ENCODE peak calls at places on chromosomes 5 and 9, in ten cellular contexts. Y, O, A, J, Z, W, G, M, V and D are unnamed samples.

GRCh38 chr9:31671011-31671410 is 713.4 kb upstream of the ACO1 start:
- DNase-seq in Y (peak), O (no peak), A (no peak), J (no peak), Z (no peak), W (no peak), G (no peak), M (no peak), V (no peak), D (no peak)

GRCh38 chr9:120383999-120384924 is 195.7 kb downstream of the CDK5RAP2 start:
- DNase-seq in Y (peak), O (no peak), A (no peak), J (peak), Z (no peak), W (peak), G (peak), M (no peak), V (peak), D (no peak)

GRCh38 chr5:5219541-5219940 is 79.4 kb downstream of the ADAMTS16 start:
- DNase-seq in Y (no peak), O (no peak), A (no peak), J (no peak), Z (no peak), W (no peak), G (no peak), M (no peak), V (no peak), D (no peak)

GRCh38 chr9:115115924-115116323 is 2.0 kb downstream of the TNC start:
- DNase-seq in Y (no peak), O (no peak), A (no peak), J (no peak), Z (no peak), W (peak), G (peak), M (no peak), V (no peak), D (no peak)

GRCh38 chr5:172909931-172910502 is 49.2 kb upstream of the RPL26L1 start:
- DNase-seq in Y (peak), O (no peak), A (no peak), J (peak), Z (no peak), W (peak), G (peak), M (peak), V (no peak), D (peak)

GRCh38 chr5:6359941-6360683 is 18.2 kb downstream of the MED10 start:
- DNase-seq in Y (no peak), O (no peak), A (no peak), J (no peak), Z (no peak), W (no peak), G (no peak), M (no peak), V (no peak), D (no peak)

GRCh38 chr9:77475641-77476473 is 172.3 kb downstream of the GNA14 start:
- DNase-seq in Y (peak), O (no peak), A (no peak), J (no peak), Z (no peak), W (peak), G (peak), M (no peak), V (no peak), D (peak)

GRCh38 chr5:15510816-15511215 is 10.8 kb downstream of the FBXL7 start:
- DNase-seq in Y (no peak), O (no peak), A (no peak), J (no peak), Z (peak), W (peak), G (no peak), M (no peak), V (no peak), D (no peak)

GRCh38 chr5:176730815-176731475 is 79.4 kb upstream of the UNC5A start:
- DNase-seq in Y (no peak), O (no peak), A (no peak), J (no peak), Z (no peak), W (no peak), G (no peak), M (no peak), V (no peak), D (no peak)

GRCh38 chr9:33229359-33230120 is 10.4 kb upstream of the SPINK4 start:
- DNase-seq in Y (no peak), O (no peak), A (no peak), J (peak), Z (no peak), W (no peak), G (no peak), M (no peak), V (peak), D (no peak)

GRCh38 chr9:113152699-113153098 is 1.9 kb downstream of the SLC31A2 start:
- DNase-seq in Y (no peak), O (no peak), A (no peak), J (no peak), Z (no peak), W (peak), G (no peak), M (no peak), V (no peak), D (no peak)

GRCh38 chr5:36934740-36935356 is 58.3 kb downstream of the NIPBL start:
- DNase-seq in Y (peak), O (no peak), A (no peak), J (no peak), Z (no peak), W (peak), G (no peak), M (peak), V (no peak), D (no peak)

GRCh38 chr9:133122605-133122934 is 1.5 kb upstream of the RALGDS start:
- DNase-seq in Y (no peak), O (no peak), A (no peak), J (no peak), Z (no peak), W (no peak), G (no peak), M (no peak), V (no peak), D (no peak)

GRCh38 chr5:139392678-139393496 is 2.0 kb downstream of the PROB1 start:
- DNase-seq in Y (peak), O (no peak), A (no peak), J (peak), Z (no peak), W (no peak), G (peak), M (no peak), V (peak), D (no peak)

GRCh38 chr9:130879863-130880411 is 16.7 kb downstream of the QRFP start:
- DNase-seq in Y (no peak), O (no peak), A (no peak), J (no peak), Z (no peak), W (no peak), G (no peak), M (no peak), V (no peak), D (no peak)

GRCh38 chr5:2797981-2798380 is 46.5 kb upstream of the IRX2 start:
- DNase-seq in Y (no peak), O (no peak), A (no peak), J (no peak), Z (no peak), W (no peak), G (no peak), M (no peak), V (no peak), D (no peak)

GRCh38 chr5:116970318-116970717 is 395.7 kb upstream of the SEMA6A start:
- DNase-seq in Y (peak), O (no peak), A (no peak), J (no peak), Z (no peak), W (no peak), G (no peak), M (no peak), V (no peak), D (no peak)

GRCh38 chr5:126877569-126877968 is 100.6 kb downstream of the LMNB1 start:
- DNase-seq in Y (no peak), O (no peak), A (no peak), J (no peak), Z (no peak), W (no peak), G (no peak), M (no peak), V (no peak), D (no peak)

GRCh38 chr9:97773723-97774122 is 76.6 kb upstream of the XPA start:
- DNase-seq in Y (peak), O (no peak), A (no peak), J (no peak), Z (no peak), W (peak), G (peak), M (no peak), V (no peak), D (no peak)

GRCh38 chr5:132747064-132747692 is at the start of gene CCNI2:
- DNase-seq in Y (no peak), O (no peak), A (no peak), J (peak), Z (no peak), W (no peak), G (no peak), M (no peak), V (peak), D (no peak)

GRCh38 chr9:29213374-29214161 is 1640.3 kb upstream of the C9orf72 start:
- DNase-seq in Y (no peak), O (no peak), A (no peak), J (no peak), Z (no peak), W (no peak), G (peak), M (no peak), V (peak), D (no peak)

GRCh38 chr9:17578911-17579793 is at the start of gene SH3GL2:
- DNase-seq in Y (peak), O (no peak), A (peak), J (peak), Z (no peak), W (peak), G (peak), M (no peak), V (peak), D (no peak)

GRCh38 chr5:158152151-158152550 is 293.2 kb upstream of the CLINT1 start:
- DNase-seq in Y (no peak), O (no peak), A (no peak), J (no peak), Z (no peak), W (no peak), G (no peak), M (no peak), V (no peak), D (no peak)

GRCh38 chr5:147400076-147400809 is 109.6 kb downstream of the DPYSL3 start:
- DNase-seq in Y (no peak), O (no peak), A (no peak), J (no peak), Z (no peak), W (no peak), G (no peak), M (no peak), V (no peak), D (no peak)

GRCh38 chr5:176441921-176442323 is 6.3 kb upstream of the FAF2 start:
- DNase-seq in Y (peak), O (no peak), A (no peak), J (no peak), Z (no peak), W (peak), G (no peak), M (no peak), V (no peak), D (peak)

DNA sequence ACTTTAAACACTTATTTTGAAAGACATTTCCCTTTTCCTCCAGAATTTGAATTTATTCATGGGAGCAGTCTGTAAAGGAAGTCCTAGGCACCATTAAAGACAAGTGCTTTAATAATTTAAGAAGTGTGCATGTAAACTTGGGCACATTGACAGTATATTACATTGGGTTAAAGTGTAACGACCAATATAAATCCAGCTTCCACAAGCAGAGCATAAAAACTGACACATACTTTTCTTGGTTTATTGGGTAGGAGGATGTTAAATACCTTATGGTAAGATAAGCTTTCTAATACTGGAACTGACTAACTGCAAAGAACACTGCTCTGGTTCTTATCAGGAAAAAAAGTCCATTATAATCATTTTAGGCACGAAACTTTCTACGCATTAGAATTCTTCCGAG is 1.1 kb upstream of the ENTREP1 start:
- DNase-seq in Y (no peak), O (no peak), A (no peak), J (no peak), Z (no peak), W (no peak), G (no peak), M (no peak), V (no peak), D (no peak)
- H3K4me3 ChIP-seq in Y (no peak), O (no peak), A (no peak), J (no peak), Z (no peak), W (no peak), G (no peak), M (no peak), V (no peak), D (no peak)

GRCh38 chr9:136711751-136712689 is at the start of gene DIPK1B:
- DNase-seq in Y (no peak), O (no peak), A (no peak), J (no peak), Z (no peak), W (no peak), G (no peak), M (no peak), V (no peak), D (no peak)
- H3K4me3 ChIP-seq in Y (peak), O (peak), A (peak), J (no peak), Z (peak), W (peak), G (peak), M (peak), V (peak), D (peak)

GRCh38 chr5:57348376-57348775 is 134.2 kb downstream of the ACTBL2 start:
- DNase-seq in Y (no peak), O (no peak), A (no peak), J (no peak), Z (no peak), W (no peak), G (no peak), M (no peak), V (no peak), D (no peak)

GRCh38 chr5:57346336-57346735 is 136.3 kb downstream of the ACTBL2 start:
- DNase-seq in Y (peak), O (no peak), A (no peak), J (no peak), Z (no peak), W (peak), G (no peak), M (no peak), V (no peak), D (no peak)

DNA sequence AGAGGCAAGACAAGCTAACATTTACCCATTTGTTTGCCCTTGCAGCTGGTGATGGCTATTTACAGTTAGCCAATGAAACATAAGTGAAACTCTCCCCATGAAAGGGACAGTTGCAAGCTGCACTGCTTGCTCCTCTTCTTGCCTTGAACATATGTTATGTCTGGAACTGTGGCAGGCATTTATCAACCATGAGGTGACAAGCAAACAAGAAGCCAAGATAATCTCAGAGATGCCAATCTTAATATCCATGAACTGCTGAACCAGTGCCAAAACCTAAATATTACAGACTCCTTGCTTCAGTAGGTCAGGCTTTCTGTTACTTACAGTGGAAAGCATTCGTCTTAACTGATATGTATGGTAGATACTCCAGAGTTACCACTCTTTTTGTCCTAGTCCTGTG is 133.4 kb downstream of the ACTBL2 start:
- DNase-seq in Y (no peak), O (no peak), A (no peak), J (no peak), Z (no peak), W (no peak), G (no peak), M (no peak), V (no peak), D (no peak)
- H3K4me3 ChIP-seq in Y (no peak), O (no peak), A (no peak), J (no peak), Z (no peak), W (no peak), G (no peak), M (no peak), V (no peak), D (no peak)

GRCh38 chr5:80540691-80541090 is 29.4 kb downstream of the ANKRD34B start:
- DNase-seq in Y (no peak), O (no peak), A (no peak), J (no peak), Z (no peak), W (no peak), G (no peak), M (no peak), V (no peak), D (no peak)
- H3K4me3 ChIP-seq in Y (no peak), O (no peak), A (no peak), J (no peak), Z (no peak), W (no peak), G (no peak), M (no peak), V (no peak), D (no peak)

GRCh38 chr9:96382175-96382574 is 1.3 kb downstream of the SLC35D2 start:
- DNase-seq in Y (no peak), O (no peak), A (no peak), J (no peak), Z (no peak), W (peak), G (no peak), M (no peak), V (no peak), D (no peak)

GRCh38 chr9:96383165-96383939 is at the start of gene SLC35D2:
- DNase-seq in Y (peak), O (no peak), A (peak), J (peak), Z (peak), W (peak), G (peak), M (no peak), V (peak), D (no peak)

GRCh38 chr9:96381696-96382095 is 1.8 kb downstream of the SLC35D2 start:
- DNase-seq in Y (no peak), O (no peak), A (no peak), J (no peak), Z (no peak), W (no peak), G (no peak), M (no peak), V (no peak), D (no peak)

GRCh38 chr9:96379461-96379860 is 4.0 kb downstream of the SLC35D2 start:
- DNase-seq in Y (peak), O (no peak), A (no peak), J (no peak), Z (no peak), W (no peak), G (peak), M (no peak), V (no peak), D (no peak)

GRCh38 chr9:96382839-96383164 is 709 bp downstream of the SLC35D2 start:
- DNase-seq in Y (no peak), O (no peak), A (no peak), J (no peak), Z (no peak), W (no peak), G (no peak), M (no peak), V (no peak), D (no peak)
- H3K4me3 ChIP-seq in Y (peak), O (peak), A (peak), J (peak), Z (peak), W (peak), G (peak), M (peak), V (peak), D (peak)

DNA sequence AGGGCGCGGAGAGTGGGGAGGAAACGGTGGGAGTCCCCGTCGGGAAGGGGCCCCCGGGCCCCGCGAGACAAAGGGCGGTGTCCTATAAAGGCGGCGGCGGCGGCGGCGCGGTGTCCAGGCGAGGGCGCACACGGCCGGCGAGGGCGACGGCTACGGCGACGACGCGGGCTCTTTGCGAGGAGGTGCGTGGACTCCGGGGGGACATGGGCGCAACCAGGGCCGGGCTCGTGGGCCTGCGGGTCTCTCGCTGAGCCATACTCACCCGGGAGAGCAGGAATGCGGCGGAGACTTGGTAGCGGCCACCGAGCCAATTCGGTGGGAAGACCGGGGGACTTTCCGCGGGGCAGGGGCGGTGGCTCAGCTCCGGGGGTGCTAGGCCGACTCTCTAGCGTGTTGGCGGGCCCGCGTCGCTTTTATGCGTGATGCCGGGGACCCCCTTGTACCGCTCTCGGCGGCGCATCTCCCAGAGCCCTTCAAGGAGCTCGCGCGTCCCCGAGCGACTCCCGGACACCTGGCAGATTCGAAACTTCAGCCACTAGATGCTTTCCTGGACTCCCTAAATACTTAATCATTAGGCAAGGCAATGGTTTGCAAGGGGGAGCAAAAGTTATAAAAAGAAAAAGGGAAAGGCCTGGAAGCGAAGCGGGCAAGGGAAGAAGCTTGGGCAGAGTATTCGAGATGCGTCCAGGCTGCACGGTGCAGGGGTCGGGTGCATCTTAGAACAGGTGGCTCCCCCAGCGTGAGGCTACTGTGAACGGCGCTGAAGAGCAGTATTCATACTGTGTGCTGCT is 5.9 kb upstream of the TAL2 start:
- DNase-seq in Y (no peak), O (no peak), A (no peak), J (no peak), Z (no peak), W (no peak), G (no peak), M (no peak), V (peak), D (no peak)
- H3K4me3 ChIP-seq in Y (peak), O (peak), A (peak), J (no peak), Z (peak), W (peak), G (peak), M (peak), V (peak), D (peak)

DNA sequence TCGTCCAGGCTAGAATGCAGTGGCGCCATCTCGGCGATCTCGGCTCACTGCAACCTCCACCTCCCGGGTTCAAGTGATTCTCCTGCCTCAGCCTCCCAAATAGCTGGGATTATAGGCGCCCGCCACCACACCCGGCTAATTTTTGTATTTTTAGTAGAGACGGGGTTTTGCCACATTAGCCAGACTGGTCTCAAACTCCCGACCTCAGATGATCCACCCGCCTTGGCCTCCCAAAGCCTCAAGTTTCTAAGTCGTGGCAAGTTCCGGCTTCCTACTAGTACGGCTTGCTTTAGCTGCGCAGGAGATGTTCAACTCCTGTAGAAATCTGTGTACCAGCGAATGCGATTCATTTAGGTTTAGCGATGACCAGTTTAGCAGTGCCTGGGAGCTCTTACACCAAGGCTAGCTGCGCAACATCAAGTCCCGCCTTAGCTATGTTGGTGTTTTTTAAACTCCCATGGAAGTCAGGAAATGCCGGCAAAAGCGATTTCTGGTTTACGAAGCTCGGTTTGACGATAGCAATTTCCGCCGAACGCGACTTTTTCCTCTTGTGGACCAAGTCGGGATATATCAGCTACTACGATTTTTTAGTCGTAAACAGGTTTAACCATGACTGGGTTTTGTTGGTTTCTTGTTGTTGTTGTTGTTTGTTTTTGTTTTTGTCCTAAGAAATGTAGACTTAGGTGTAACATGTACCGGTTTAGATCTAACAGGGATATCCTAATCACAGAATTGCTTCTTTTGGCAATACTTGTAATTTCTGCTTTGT is 46.4 kb downstream of the ANXA2R start:
- DNase-seq in Y (peak), O (peak), A (no peak), J (peak), Z (peak), W (peak), G (peak), M (no peak), V (no peak), D (peak)
- H3K4me3 ChIP-seq in Y (peak), O (peak), A (peak), J (no peak), Z (peak), W (peak), G (peak), M (peak), V (no peak), D (peak)

GRCh38 chr9:129860653-129861446 is 25.6 kb downstream of the USP20 start:
- DNase-seq in Y (no peak), O (no peak), A (no peak), J (no peak), Z (no peak), W (no peak), G (no peak), M (no peak), V (no peak), D (no peak)
- H3K4me3 ChIP-seq in Y (no peak), O (no peak), A (no peak), J (no peak), Z (no peak), W (no peak), G (no peak), M (no peak), V (no peak), D (no peak)